ENCODE peak calls at places on chromosome 17, in seven cellular contexts. J is cardiac fibroblast; M is effector CD4-positive, alpha-beta T cell; L is cardiac muscle cell; Y is NCI-H748 treated with DMSO at 0.1 percent for 48 hours; F is mucosa of gallbladder; W is activated CD8-positive, alpha-beta memory T cell treated with anti-CD3 and anti-CD28 coated beads for 1 hour. O is an unnamed sample.

GRCh38 chr17:73430165-73430680 is 118.4 kb upstream of the CDC42EP4 start:
- DNase-seq in W (no peak), Y (peak), J (no peak), F (no peak), M (no peak), L (no peak), O (no peak)

GRCh38 chr17:77869665-77870132 is 88.8 kb upstream of the TNRC6C start:
- DNase-seq in F (no peak), J (no peak), L (no peak), Y (no peak), M (no peak), W (no peak), O (no peak)

GRCh38 chr17:80605326-80606066 is 60.9 kb downstream of the RPTOR start:
- DNase-seq in L (peak), M (peak), J (no peak), W (no peak), Y (no peak), F (no peak), O (no peak)

GRCh38 chr17:18937981-18938691 is 13.8 kb upstream of the SLC5A10 start:
- DNase-seq in J (no peak), L (no peak), W (no peak), M (no peak), Y (peak), F (no peak), O (no peak)

GRCh38 chr17:56319531-56319930 is 166.3 kb downstream of the ANKFN1 start:
- DNase-seq in M (no peak), W (no peak), F (no peak), Y (peak), L (peak), J (peak), O (no peak)

GRCh38 chr17:75739801-75740200 is 18.5 kb downstream of the ITGB4 start:
- DNase-seq in F (no peak), M (no peak), Y (no peak), W (no peak), J (no peak), L (no peak), O (no peak)

GRCh38 chr17:31548709-31549108 is 157.2 kb downstream of the RAB11FIP4 start:
- DNase-seq in J (no peak), L (no peak), Y (no peak), F (no peak), W (no peak), M (no peak), O (no peak)

GRCh38 chr17:3848229-3848628 is 2.2 kb upstream of the NCBP3 start:
- DNase-seq in M (no peak), Y (no peak), W (no peak), L (no peak), F (no peak), J (no peak), O (no peak)

GRCh38 chr17:338442-339192 is 14.0 kb downstream of the RPH3AL start:
- DNase-seq in W (no peak), F (no peak), Y (no peak), L (no peak), J (no peak), M (no peak), O (no peak)

GRCh38 chr17:40963838-40964237 is 2.9 kb downstream of the KRT39 start:
- DNase-seq in Y (no peak), W (no peak), M (no peak), L (peak), F (no peak), J (peak), O (no peak)

GRCh38 chr17:72714357-72714966 is 378.0 kb downstream of the SLC39A11 start:
- DNase-seq in M (no peak), L (no peak), F (peak), Y (no peak), J (no peak), W (no peak), O (no peak)

GRCh38 chr17:63601439-63602371 is 1.0 kb downstream of the TACO1 start:
- DNase-seq in M (no peak), Y (no peak), W (no peak), F (no peak), J (peak), L (peak), O (no peak)

GRCh38 chr17:56297142-56297541 is 143.9 kb downstream of the ANKFN1 start:
- DNase-seq in M (no peak), Y (no peak), L (no peak), J (no peak), W (no peak), F (no peak), O (no peak)

GRCh38 chr17:56244268-56244890 is 91.1 kb downstream of the ANKFN1 start:
- DNase-seq in F (no peak), M (no peak), L (no peak), Y (no peak), J (no peak), W (no peak), O (no peak)

O was measured in gastrocnemius medialis.